ENCODE peak calls at places on chromosomes 12 and 14, in four cellular contexts. I is K562, Y is HCT116, R is HepG2. W is an unnamed sample.

GRCh38 chr14:65637780-65638179 is 225.2 kb downstream of the FUT8 start:
- DNase-seq in I (no peak), Y (no peak), R (no peak), W (no peak)

GRCh38 chr14:34843011-34843554 is 32.1 kb downstream of the BAZ1A start:
- DNase-seq in I (peak), Y (no peak), R (peak), W (no peak)

GRCh38 chr12:62313727-62314380 is 53.6 kb downstream of the USP15 start:
- DNase-seq in I (no peak), Y (no peak), R (no peak), W (no peak)

GRCh38 chr12:8780389-8780788 is 42.0 kb upstream of the A2ML1 start:
- DNase-seq in I (peak), Y (peak), R (peak), W (peak)

GRCh38 chr12:49515266-49515665 is 23.6 kb upstream of the KCNH3 start:
- DNase-seq in I (no peak), Y (no peak), R (no peak), W (peak)

GRCh38 chr12:3313066-3313465 is 177.9 kb upstream of the PRMT8 start:
- DNase-seq in I (no peak), Y (no peak), R (no peak), W (no peak)

GRCh38 chr12:124201248-124201647 is 93.6 kb upstream of the RFLNA start:
- DNase-seq in I (no peak), Y (no peak), R (no peak), W (no peak)

GRCh38 chr14:92500491-92500941 is 13.1 kb upstream of the RIN3 start:
- DNase-seq in I (no peak), Y (no peak), R (peak), W (no peak)

GRCh38 chr12:113647048-113647447 is 175.4 kb upstream of the LHX5 start:
- DNase-seq in I (no peak), Y (peak), R (peak), W (peak)

GRCh38 chr12:82740129-82741000 is 53.7 kb downstream of the TMTC2 start:
- DNase-seq in I (no peak), Y (peak), R (no peak), W (peak)

GRCh38 chr14:93533437-93533836 is 102.7 kb downstream of the UNC79 start:
- DNase-seq in I (no peak), Y (no peak), R (no peak), W (no peak)

GRCh38 chr12:852864-853263 is 96.6 kb downstream of the RAD52 start:
- DNase-seq in I (no peak), Y (no peak), R (no peak), W (no peak)

GRCh38 chr12:851343-851742 is 98.2 kb downstream of the RAD52 start:
- DNase-seq in I (no peak), Y (no peak), R (no peak), W (no peak)

GRCh38 chr12:848519-849191 is 96.3 kb downstream of the WNK1 start:
- DNase-seq in I (no peak), Y (no peak), R (no peak), W (no peak)

GRCh38 chr12:849192-849527 is 96.8 kb downstream of the WNK1 start:
- DNase-seq in I (no peak), Y (no peak), R (no peak), W (no peak)

DNA sequence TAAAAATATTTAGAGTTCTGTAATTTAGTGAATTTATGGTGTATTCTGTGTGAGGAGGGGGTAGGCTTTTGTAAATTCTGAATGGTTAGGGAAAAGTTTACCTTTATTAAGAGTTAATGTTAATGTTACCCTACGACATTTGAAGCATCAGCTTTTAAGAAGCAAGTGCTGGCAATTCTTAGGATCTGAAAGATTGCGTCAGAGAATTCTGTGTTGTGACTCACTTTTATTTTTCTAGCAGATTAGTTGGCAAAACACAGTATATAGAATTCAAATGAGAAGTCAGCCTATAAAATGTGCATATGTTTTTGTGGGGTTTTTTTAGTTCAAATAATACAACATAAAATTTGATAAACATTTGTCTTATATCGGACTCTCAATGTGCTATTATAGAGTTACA is 97.6 kb downstream of the RAD52 start:
- DNase-seq in I (no peak), Y (no peak), R (no peak), W (no peak)
- H3K27ac ChIP-seq in I (no peak), Y (no peak), R (no peak), W (no peak)

DNA sequence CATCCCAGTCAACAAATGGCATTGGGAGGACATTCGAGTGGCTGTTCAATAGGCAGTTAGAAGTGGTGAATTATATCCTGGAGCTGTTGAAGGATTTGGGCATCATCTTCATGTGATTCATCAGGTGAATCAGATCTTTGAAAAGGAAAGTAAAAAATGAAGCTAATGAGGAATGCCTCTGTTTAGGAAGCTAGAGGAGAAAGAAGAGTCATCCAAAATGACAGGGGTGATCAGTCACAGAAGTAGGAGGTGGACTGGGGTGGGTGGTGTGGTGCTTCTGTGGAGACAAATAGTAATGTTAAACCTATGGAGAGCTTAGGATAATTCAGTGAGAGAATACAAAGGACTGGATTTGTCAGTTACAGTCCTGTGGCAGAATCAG is 32.7 kb downstream of the DIP2B start:
- DNase-seq in I (no peak), Y (peak), R (no peak), W (peak)
- TF ChIP-seq POLR2AphosphoS5 in I (no peak), Y (no peak), R (no peak), W (no peak)

DNA sequence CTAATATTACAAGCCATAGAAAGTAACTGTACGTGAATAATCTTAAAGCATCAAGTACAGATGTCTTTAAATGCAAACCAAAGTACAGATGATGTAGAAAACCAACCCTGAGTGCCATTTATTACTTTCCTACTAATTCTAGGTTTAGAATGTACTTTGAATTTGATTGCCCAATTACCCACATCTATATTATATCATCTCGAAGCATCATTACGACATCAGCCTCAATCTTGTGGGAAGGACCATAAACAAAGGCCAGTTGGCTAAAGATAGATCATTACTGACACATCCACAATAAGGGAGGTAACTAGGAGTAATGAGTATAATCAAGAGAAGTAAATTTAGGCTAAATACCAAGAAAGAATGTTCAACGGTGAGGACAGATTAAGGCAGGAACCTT is 478.9 kb downstream of the BCAT1 start:
- DNase-seq in I (no peak), Y (no peak), R (no peak), W (no peak)
- TF ChIP-seq TCF7L2 in I (no peak), Y (no peak), R (no peak), W (no peak)

GRCh38 chr12:67284561-67284960 is 15.4 kb downstream of the CAND1 start:
- DNase-seq in I (no peak), Y (no peak), R (no peak), W (no peak)
- H3K27ac ChIP-seq in I (no peak), Y (no peak), R (no peak), W (no peak)

GRCh38 chr12:46384451-46385301 is 12.1 kb upstream of the SLC38A2 start:
- DNase-seq in I (no peak), Y (no peak), R (no peak), W (no peak)
- TF ChIP-seq POLR2AphosphoS5 in I (no peak), Y (peak), R (peak), W (no peak)

W was measured in Panc1.